ENCODE peak calls at places on chromosome 16, in eight cellular contexts. Z is Peyer's patch, E is mesenchymal stem cell, A is body of pancreas, D is cardiac fibroblast, Y is heart right ventricle, I is Caco-2, U is neuronal stem cell. M is an unnamed sample.

GRCh38 chr16:11667824-11668589 is at the start of gene SNN:
- DNase-seq in Z (peak), E (peak), A (peak), D (peak), Y (peak), I (peak), U (peak), M (peak)

GRCh38 chr16:27434141-27435051 is 32.4 kb downstream of the IL21R start:
- DNase-seq in Z (no peak), E (no peak), A (no peak), D (no peak), Y (no peak), I (no peak), U (no peak), M (no peak)

GRCh38 chr16:27257271-27257670 is 11.3 kb downstream of the NSMCE1 start:
- DNase-seq in Z (no peak), E (no peak), A (no peak), D (no peak), Y (no peak), I (no peak), U (no peak), M (no peak)

GRCh38 chr16:84768061-84768797 is 51.6 kb upstream of the CRISPLD2 start:
- DNase-seq in Z (no peak), E (no peak), A (no peak), D (no peak), Y (no peak), I (no peak), U (no peak), M (no peak)

GRCh38 chr16:1333854-1334719 is 642 bp downstream of the BAIAP3 start:
- DNase-seq in Z (no peak), E (no peak), A (no peak), D (no peak), Y (no peak), I (no peak), U (no peak), M (no peak)

GRCh38 chr16:87924937-87925670 is 11.2 kb downstream of the CA5A start:
- DNase-seq in Z (no peak), E (no peak), A (peak), D (no peak), Y (no peak), I (no peak), U (no peak), M (no peak)

GRCh38 chr16:27813591-27813990 is 249.9 kb downstream of the GSG1L start:
- DNase-seq in Z (peak), E (no peak), A (no peak), D (no peak), Y (no peak), I (no peak), U (no peak), M (no peak)

GRCh38 chr16:9695152-9695551 is 487.1 kb downstream of the GRIN2A start:
- DNase-seq in Z (no peak), E (no peak), A (no peak), D (no peak), Y (no peak), I (no peak), U (no peak), M (no peak)

GRCh38 chr16:27268376-27269299 is at the start of gene NSMCE1:
- DNase-seq in Z (peak), E (peak), A (peak), D (peak), Y (peak), I (peak), U (peak), M (peak)

GRCh38 chr16:1037023-1037933 is 35.3 kb upstream of the SSTR5 start:
- DNase-seq in Z (no peak), E (no peak), A (no peak), D (peak), Y (peak), I (no peak), U (no peak), M (no peak)

GRCh38 chr16:26531290-26531730 is 535.4 kb upstream of the C16orf82 start:
- DNase-seq in Z (no peak), E (no peak), A (no peak), D (no peak), Y (no peak), I (no peak), U (no peak), M (no peak)

GRCh38 chr16:30185141-30185682 is 1.8 kb downstream of the CORO1A start:
- DNase-seq in Z (no peak), E (no peak), A (peak), D (no peak), Y (peak), I (no peak), U (no peak), M (no peak)

GRCh38 chr16:48682971-48683370 is 73.0 kb upstream of the N4BP1 start:
- DNase-seq in Z (no peak), E (no peak), A (no peak), D (no peak), Y (no peak), I (no peak), U (no peak), M (no peak)

GRCh38 chr16:48684148-48684547 is 74.2 kb upstream of the N4BP1 start:
- DNase-seq in Z (no peak), E (no peak), A (no peak), D (no peak), Y (no peak), I (no peak), U (no peak), M (no peak)

DNA sequence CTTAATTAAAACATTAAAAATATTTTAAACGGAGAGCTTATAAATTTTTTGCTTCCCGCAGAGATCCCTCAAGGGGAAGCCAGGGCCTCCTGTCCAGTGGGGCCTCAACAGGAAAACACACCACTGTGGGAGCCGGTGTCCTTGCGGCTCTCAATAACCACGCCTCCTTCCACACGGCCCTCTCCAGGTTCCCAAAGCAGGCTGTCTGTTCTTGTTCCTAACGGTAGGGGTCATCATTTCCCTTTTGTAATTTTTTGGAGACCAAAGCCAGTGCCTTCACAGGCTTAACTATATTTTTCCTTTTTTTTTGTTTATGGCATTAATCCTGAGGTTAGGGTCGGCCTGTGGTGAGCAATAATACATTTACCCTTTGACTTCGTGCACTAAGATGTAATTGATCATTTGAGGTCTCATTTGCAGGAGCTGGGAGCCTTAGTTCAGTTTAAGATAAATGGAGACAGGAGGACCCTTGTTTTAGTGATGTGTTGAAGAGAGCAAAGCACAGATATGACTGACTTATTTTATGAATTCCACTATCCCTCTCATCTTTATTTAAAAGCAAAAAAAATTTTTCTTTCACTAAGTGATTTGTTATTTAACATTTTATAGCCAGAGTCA is 77.5 kb upstream of the N4BP1 start:
- DNase-seq in Z (peak), E (peak), A (peak), D (peak), Y (peak), I (peak), U (peak), M (peak)
- H3K4me3 ChIP-seq in Z (no peak), E (no peak), A (no peak), D (no peak), Y (no peak), I (no peak), U (no peak), M (no peak)

DNA sequence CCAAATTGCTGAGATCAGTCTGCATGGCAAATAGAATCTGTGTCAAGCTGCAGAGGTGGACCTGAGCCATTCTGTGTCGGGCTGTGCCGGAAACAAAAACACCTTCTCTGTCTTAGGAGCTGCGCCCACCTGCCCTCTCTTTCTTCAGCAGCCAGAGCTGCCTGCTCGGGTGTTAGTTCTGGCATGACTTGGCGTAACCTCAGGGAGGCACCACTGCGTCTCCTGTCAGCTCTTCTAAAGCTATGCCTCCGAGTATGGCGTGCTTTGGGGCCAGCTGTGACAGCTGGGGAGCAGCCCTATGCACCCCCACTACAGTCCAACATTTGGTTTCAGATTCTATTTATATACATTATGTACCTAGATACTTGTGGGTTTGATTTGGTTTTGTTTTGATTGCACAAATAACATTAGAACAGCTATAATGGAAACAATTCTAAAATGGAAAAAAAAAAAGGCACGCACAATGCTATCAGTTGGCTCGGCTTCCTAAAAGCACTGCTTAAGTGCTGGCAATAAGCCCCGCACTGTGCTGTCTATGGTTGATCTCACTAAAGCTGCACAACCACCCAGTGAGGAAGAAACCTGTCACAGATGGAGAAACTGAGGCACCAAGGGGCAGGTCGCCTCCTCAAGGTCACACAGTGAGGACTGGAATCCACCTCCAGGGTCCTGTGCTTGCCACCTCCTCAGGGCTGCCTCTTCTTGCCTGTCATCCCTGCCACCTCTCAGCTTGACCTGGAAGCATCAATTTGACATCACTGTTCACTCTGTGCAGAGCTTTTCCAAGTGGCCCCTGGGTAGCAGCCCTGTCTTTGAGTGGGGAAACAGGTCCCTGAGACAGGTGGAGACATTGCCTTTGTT is 18.7 kb upstream of the ADGRG1 start:
- DNase-seq in Z (no peak), E (no peak), A (peak), D (no peak), Y (no peak), I (no peak), U (no peak), M (no peak)
- H3K4me3 ChIP-seq in Z (peak), E (no peak), A (no peak), D (no peak), Y (no peak), I (no peak), U (no peak), M (no peak)

DNA sequence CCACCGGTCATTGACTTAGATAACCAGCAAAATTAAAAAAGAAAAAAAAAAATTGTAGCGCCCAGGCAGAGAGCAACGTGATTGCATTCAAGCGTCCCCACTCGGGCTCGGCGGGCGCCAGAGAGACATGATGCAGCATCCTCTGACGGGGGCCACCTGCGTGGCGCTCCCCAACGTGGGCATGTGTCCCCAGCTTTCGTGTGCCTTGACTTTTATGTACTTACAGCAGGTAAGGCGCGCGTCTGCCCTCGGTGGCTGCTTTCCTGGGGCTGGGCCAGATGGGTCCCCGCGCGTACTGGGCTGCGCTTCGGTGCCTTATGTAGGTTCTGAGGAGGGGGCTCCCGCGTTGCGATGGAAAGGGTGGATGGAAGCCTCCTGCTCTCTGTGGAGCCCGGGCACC is 28.4 kb upstream of the RBFOX1 start:
- DNase-seq in Z (no peak), E (no peak), A (no peak), D (no peak), Y (no peak), I (no peak), U (no peak), M (no peak)
- H3K4me3 ChIP-seq in Z (no peak), E (no peak), A (no peak), D (no peak), Y (peak), I (no peak), U (no peak), M (no peak)

DNA sequence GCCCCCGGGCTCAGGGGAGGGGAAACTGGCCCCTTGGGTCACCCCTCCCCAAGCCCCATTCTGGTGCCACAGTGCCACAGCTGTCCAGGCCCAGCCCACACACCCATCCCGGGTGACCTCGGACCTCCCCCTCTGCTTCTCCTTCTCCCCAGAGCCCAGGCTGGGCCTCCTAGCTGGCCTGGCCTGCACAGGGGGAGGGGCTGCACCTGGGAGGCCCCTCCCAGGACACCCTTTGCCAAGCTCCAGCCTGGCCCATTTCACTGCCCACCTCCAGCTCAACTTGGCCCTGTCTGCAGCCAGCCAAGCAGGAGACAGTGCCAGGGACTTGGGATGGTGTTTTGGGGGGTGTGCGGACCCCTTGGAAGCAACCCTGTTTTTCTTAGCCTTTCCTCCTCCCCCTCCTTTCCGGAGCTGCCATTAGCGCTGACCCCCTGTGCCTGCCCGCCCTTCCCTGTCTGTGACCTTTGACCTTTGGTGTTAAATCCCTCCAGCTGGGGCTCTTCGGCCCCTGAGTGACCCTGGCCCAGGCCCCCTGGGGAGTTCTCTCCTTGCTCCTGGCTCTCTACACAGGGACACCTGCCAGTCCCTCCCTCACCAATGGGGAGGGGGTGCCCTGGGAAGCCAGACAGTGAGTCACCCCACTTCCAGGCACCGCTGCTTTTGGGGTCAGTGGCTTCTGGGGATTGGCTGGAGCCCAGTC is 1.8 kb downstream of the GLIS2 start:
- DNase-seq in Z (no peak), E (peak), A (no peak), D (peak), Y (no peak), I (no peak), U (peak), M (peak)
- H3K4me3 ChIP-seq in Z (peak), E (peak), A (no peak), D (peak), Y (peak), I (peak), U (peak), M (peak)

GRCh38 chr16:67897231-67897630 is 4.2 kb downstream of the PSKH1 start:
- DNase-seq in Z (no peak), E (peak), A (no peak), D (peak), Y (no peak), I (no peak), U (no peak), M (peak)
- H3K4me3 ChIP-seq in Z (no peak), E (no peak), A (no peak), D (no peak), Y (no peak), I (no peak), U (no peak), M (no peak)

GRCh38 chr16:71784093-71784492 is 24.5 kb downstream of the AP1G1 start:
- DNase-seq in Z (no peak), E (no peak), A (no peak), D (no peak), Y (no peak), I (no peak), U (no peak), M (no peak)

GRCh38 chr16:71777329-71777728 is 31.3 kb downstream of the AP1G1 start:
- DNase-seq in Z (no peak), E (no peak), A (no peak), D (no peak), Y (no peak), I (no peak), U (no peak), M (no peak)

GRCh38 chr16:71778780-71779179 is 29.9 kb downstream of the AP1G1 start:
- DNase-seq in Z (no peak), E (no peak), A (no peak), D (no peak), Y (no peak), I (no peak), U (no peak), M (no peak)

GRCh38 chr16:71780521-71781089 is 28.0 kb downstream of the AP1G1 start:
- DNase-seq in Z (no peak), E (no peak), A (no peak), D (no peak), Y (no peak), I (no peak), U (no peak), M (no peak)

DNA sequence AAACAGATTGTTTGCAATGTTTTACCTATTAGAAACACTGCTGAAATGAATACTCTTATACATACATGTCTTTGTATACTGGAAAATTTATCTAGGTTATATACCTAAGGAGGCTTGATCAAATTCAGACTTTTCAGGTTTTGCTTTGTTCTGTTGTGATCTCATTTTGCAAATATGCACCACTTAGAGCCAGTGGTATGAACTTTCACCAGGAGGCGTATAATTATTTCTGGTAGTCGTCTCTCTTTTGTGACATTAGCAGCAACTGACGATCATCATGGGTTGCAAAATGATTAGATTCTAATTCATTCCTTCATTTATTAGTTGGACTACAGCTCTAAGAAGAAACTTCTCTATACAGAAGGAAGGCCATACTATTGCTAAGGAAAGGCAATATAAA is 26.9 kb downstream of the AP1G1 start:
- DNase-seq in Z (no peak), E (peak), A (no peak), D (peak), Y (no peak), I (no peak), U (no peak), M (peak)
- H3K4me3 ChIP-seq in Z (no peak), E (no peak), A (no peak), D (no peak), Y (no peak), I (no peak), U (no peak), M (no peak)